ENCODE peak calls at places on chromosomes 13 and 19, in five cellular contexts. One of them, this sample, is unnamed. For H3K9me3 and H3K36me3, the result is how much of the 10 kb centered on the place peaks cover.

GRCh38 chr19:7652061-7652641 is 15.2 kb downstream of the STXBP2 start:
- DNase-seq in endodermal cell: peak
- DNase-seq in left ventricle myocardium inferior: peak
- DNase-seq in hepatocyte: peak
- DNase-seq in heart right ventricle: peak
- DNase-seq in this sample: peak

GRCh38 chr13:39051157-39051556 is 12.9 kb downstream of the NHLRC3 start:
- DNase-seq in endodermal cell: no peak
- DNase-seq in left ventricle myocardium inferior: no peak
- DNase-seq in hepatocyte: peak
- DNase-seq in heart right ventricle: no peak
- DNase-seq in this sample: no peak

GRCh38 chr19:51802775-51803174 is 7.8 kb downstream of the FPR3 start:
- DNase-seq in endodermal cell: no peak
- DNase-seq in left ventricle myocardium inferior: no peak
- DNase-seq in hepatocyte: no peak
- DNase-seq in heart right ventricle: no peak
- DNase-seq in this sample: no peak

GRCh38 chr13:99464441-99464949 is 36.8 kb upstream of the TM9SF2 start:
- DNase-seq in endodermal cell: no peak
- DNase-seq in left ventricle myocardium inferior: no peak
- DNase-seq in hepatocyte: peak
- DNase-seq in heart right ventricle: no peak
- DNase-seq in this sample: no peak

GRCh38 chr19:2248136-2249009 is 750 bp upstream of the AMH start:
- DNase-seq in endodermal cell: no peak
- DNase-seq in left ventricle myocardium inferior: no peak
- DNase-seq in hepatocyte: no peak
- DNase-seq in heart right ventricle: no peak
- DNase-seq in this sample: no peak

GRCh38 chr13:96053003-96053703 is at the start of gene UGGT2:
- DNase-seq in endodermal cell: peak
- DNase-seq in left ventricle myocardium inferior: peak
- DNase-seq in hepatocyte: peak
- DNase-seq in heart right ventricle: peak
- DNase-seq in this sample: peak

GRCh38 chr13:51806571-51806970 is 2.6 kb upstream of the DHRS12 start:
- DNase-seq in endodermal cell: no peak
- DNase-seq in left ventricle myocardium inferior: no peak
- DNase-seq in hepatocyte: no peak
- DNase-seq in heart right ventricle: peak
- DNase-seq in this sample: no peak

GRCh38 chr13:28584873-28585317 is 74.0 kb upstream of the POMP start:
- DNase-seq in endodermal cell: no peak
- DNase-seq in left ventricle myocardium inferior: no peak
- DNase-seq in hepatocyte: no peak
- DNase-seq in heart right ventricle: no peak
- DNase-seq in this sample: no peak

GRCh38 chr13:33355470-33355869 is 69.9 kb upstream of the STARD13 start:
- DNase-seq in endodermal cell: no peak
- DNase-seq in left ventricle myocardium inferior: no peak
- DNase-seq in hepatocyte: no peak
- DNase-seq in heart right ventricle: no peak
- DNase-seq in this sample: no peak

GRCh38 chr13:35988648-35989081 is 142.5 kb downstream of the DCLK1 start:
- DNase-seq in endodermal cell: no peak
- DNase-seq in left ventricle myocardium inferior: no peak
- DNase-seq in hepatocyte: no peak
- DNase-seq in heart right ventricle: no peak
- DNase-seq in this sample: no peak

GRCh38 chr19:5138606-5139594 is 170.0 kb downstream of the KDM4B start:
- DNase-seq in endodermal cell: no peak
- DNase-seq in left ventricle myocardium inferior: no peak
- DNase-seq in hepatocyte: no peak
- DNase-seq in heart right ventricle: peak
- DNase-seq in this sample: peak

GRCh38 chr13:97339019-97339988 is 94.7 kb upstream of the RAP2A start:
- DNase-seq in endodermal cell: no peak
- DNase-seq in left ventricle myocardium inferior: peak
- DNase-seq in hepatocyte: peak
- DNase-seq in heart right ventricle: peak
- DNase-seq in this sample: peak

GRCh38 chr19:56637976-56638555 is 4.9 kb upstream of the SMIM17 start:
- DNase-seq in endodermal cell: peak
- DNase-seq in left ventricle myocardium inferior: peak
- DNase-seq in hepatocyte: peak
- DNase-seq in heart right ventricle: peak
- DNase-seq in this sample: peak

GRCh38 chr19:574658-575526 is 2.5 kb downstream of the BSG start:
- DNase-seq in endodermal cell: peak
- DNase-seq in left ventricle myocardium inferior: peak
- DNase-seq in hepatocyte: peak
- DNase-seq in heart right ventricle: peak
- DNase-seq in this sample: no peak

GRCh38 chr19:53019684-53020083 is 6.0 kb downstream of the ERVV-1 start:
- DNase-seq in endodermal cell: peak
- DNase-seq in left ventricle myocardium inferior: no peak
- DNase-seq in hepatocyte: no peak
- DNase-seq in heart right ventricle: no peak
- DNase-seq in this sample: no peak

GRCh38 chr19:38266981-38267597 is 2.7 kb downstream of the SPINT2 start:
- DNase-seq in endodermal cell: no peak
- DNase-seq in left ventricle myocardium inferior: no peak
- DNase-seq in hepatocyte: peak
- DNase-seq in heart right ventricle: no peak
- DNase-seq in this sample: no peak

GRCh38 chr13:28002886-28003698 is 14.6 kb upstream of the URAD start:
- DNase-seq in endodermal cell: no peak
- DNase-seq in left ventricle myocardium inferior: no peak
- DNase-seq in hepatocyte: no peak
- DNase-seq in heart right ventricle: no peak
- DNase-seq in this sample: no peak

GRCh38 chr19:33060586-33060985 is 4.1 kb downstream of the RHPN2 start:
- DNase-seq in endodermal cell: no peak
- DNase-seq in left ventricle myocardium inferior: no peak
- DNase-seq in hepatocyte: no peak
- DNase-seq in heart right ventricle: no peak
- DNase-seq in this sample: no peak

GRCh38 chr19:1668339-1669123 is 16.1 kb upstream of the TCF3 start:
- DNase-seq in endodermal cell: peak
- DNase-seq in left ventricle myocardium inferior: no peak
- DNase-seq in hepatocyte: peak
- DNase-seq in heart right ventricle: no peak
- DNase-seq in this sample: no peak

GRCh38 chr19:46537136-46538097 is 41.8 kb upstream of the PNMA8B start:
- DNase-seq in endodermal cell: peak
- DNase-seq in left ventricle myocardium inferior: peak
- DNase-seq in hepatocyte: peak
- DNase-seq in heart right ventricle: peak
- DNase-seq in this sample: peak

GRCh38 chr13:77492982-77493381 is 42.5 kb upstream of the SCEL start:
- DNase-seq in endodermal cell: no peak
- DNase-seq in left ventricle myocardium inferior: no peak
- DNase-seq in hepatocyte: peak
- DNase-seq in heart right ventricle: no peak
- DNase-seq in this sample: no peak

GRCh38 chr13:70792121-70792520 is 683.9 kb upstream of the KLHL1 start:
- DNase-seq in endodermal cell: no peak
- DNase-seq in left ventricle myocardium inferior: no peak
- DNase-seq in hepatocyte: no peak
- DNase-seq in heart right ventricle: no peak
- DNase-seq in this sample: no peak

GRCh38 chr13:91181892-91182291 is 165.6 kb upstream of the MIR17HG start:
- DNase-seq in endodermal cell: no peak
- DNase-seq in left ventricle myocardium inferior: no peak
- DNase-seq in hepatocyte: peak
- DNase-seq in heart right ventricle: no peak
- DNase-seq in this sample: no peak

GRCh38 chr13:111406636-111407035 is 86.2 kb downstream of the TEX29 start:
- DNase-seq in endodermal cell: no peak
- DNase-seq in left ventricle myocardium inferior: no peak
- DNase-seq in hepatocyte: no peak
- DNase-seq in heart right ventricle: no peak
- DNase-seq in this sample: no peak

GRCh38 chr13:24203726-24204295 is 43.3 kb downstream of the SPATA13 start:
- DNase-seq in endodermal cell: no peak
- DNase-seq in left ventricle myocardium inferior: no peak
- DNase-seq in hepatocyte: no peak
- DNase-seq in heart right ventricle: no peak
- DNase-seq in this sample: no peak

GRCh38 chr19:33690461-33691427 is 69.0 kb downstream of the CHST8 start:
- DNase-seq in endodermal cell: peak
- DNase-seq in left ventricle myocardium inferior: no peak
- DNase-seq in hepatocyte: no peak
- DNase-seq in heart right ventricle: no peak
- DNase-seq in this sample: no peak

GRCh38 chr13:56886398-56886797 is 254.3 kb upstream of the PRR20A start:
- DNase-seq in endodermal cell: no peak
- DNase-seq in left ventricle myocardium inferior: no peak
- DNase-seq in hepatocyte: no peak
- DNase-seq in heart right ventricle: no peak
- DNase-seq in this sample: no peak

GRCh38 chr13:23289917-23290357 is 109.2 kb downstream of the SGCG start:
- DNase-seq in endodermal cell: no peak
- DNase-seq in left ventricle myocardium inferior: no peak
- DNase-seq in hepatocyte: peak
- DNase-seq in heart right ventricle: peak
- DNase-seq in this sample: no peak

GRCh38 chr13:89900104-89900760 is 1447.3 kb upstream of the MIR17HG start:
- DNase-seq in endodermal cell: no peak
- DNase-seq in left ventricle myocardium inferior: no peak
- DNase-seq in hepatocyte: no peak
- DNase-seq in heart right ventricle: no peak
- DNase-seq in this sample: no peak

GRCh38 chr13:73171926-73172325 is 113.1 kb downstream of the KLF5 start:
- DNase-seq in endodermal cell: peak
- DNase-seq in left ventricle myocardium inferior: no peak
- DNase-seq in hepatocyte: peak
- DNase-seq in heart right ventricle: no peak
- DNase-seq in this sample: no peak

GRCh38 chr19:18778826-18779354 is 12.2 kb downstream of the COMP start:
- DNase-seq in endodermal cell: no peak
- DNase-seq in left ventricle myocardium inferior: no peak
- DNase-seq in hepatocyte: no peak
- DNase-seq in heart right ventricle: no peak
- DNase-seq in this sample: no peak

GRCh38 chr13:27183561-27184147 is 12.0 kb upstream of the USP12 start:
- DNase-seq in endodermal cell: no peak
- DNase-seq in left ventricle myocardium inferior: no peak
- DNase-seq in hepatocyte: no peak
- DNase-seq in heart right ventricle: no peak
- DNase-seq in this sample: no peak

GRCh38 chr13:49418206-49418605 is 25.7 kb downstream of the CAB39L start:
- DNase-seq in endodermal cell: no peak
- DNase-seq in left ventricle myocardium inferior: no peak
- DNase-seq in hepatocyte: no peak
- DNase-seq in heart right ventricle: no peak
- DNase-seq in this sample: no peak

GRCh38 chr19:17553256-17553655 is 2.2 kb upstream of the COLGALT1 start:
- DNase-seq in endodermal cell: no peak
- DNase-seq in left ventricle myocardium inferior: peak
- DNase-seq in hepatocyte: no peak
- DNase-seq in heart right ventricle: peak
- DNase-seq in this sample: peak

GRCh38 chr19:17555929-17556813 is 722 bp downstream of the COLGALT1 start:
- DNase-seq in endodermal cell: peak
- DNase-seq in left ventricle myocardium inferior: peak
- DNase-seq in hepatocyte: peak
- DNase-seq in heart right ventricle: peak
- DNase-seq in this sample: peak

GRCh38 chr19:17555480-17555928 is at the start of gene COLGALT1:
- DNase-seq in endodermal cell: peak
- DNase-seq in left ventricle myocardium inferior: peak
- DNase-seq in hepatocyte: peak
- DNase-seq in heart right ventricle: peak
- DNase-seq in this sample: peak

GRCh38 chr19:17556995-17557394 is 1.5 kb downstream of the COLGALT1 start:
- DNase-seq in endodermal cell: no peak
- DNase-seq in left ventricle myocardium inferior: no peak
- DNase-seq in hepatocyte: no peak
- DNase-seq in heart right ventricle: no peak
- DNase-seq in this sample: no peak

GRCh38 chr19:17554968-17555479 is 425 bp upstream of the COLGALT1 start:
- DNase-seq in endodermal cell: no peak
- DNase-seq in left ventricle myocardium inferior: no peak
- DNase-seq in hepatocyte: no peak
- DNase-seq in heart right ventricle: no peak
- DNase-seq in this sample: no peak
- H3K9me3 ChIP-seq in endodermal cell: under half
- H3K9me3 ChIP-seq in left ventricle myocardium inferior: under half
- H3K9me3 ChIP-seq in hepatocyte: under half
- H3K9me3 ChIP-seq in heart right ventricle: under half
- H3K9me3 ChIP-seq in this sample: under half

GRCh38 chr19:13187419-13187818 is 37.2 kb downstream of the IER2 start:
- DNase-seq in endodermal cell: no peak
- DNase-seq in left ventricle myocardium inferior: no peak
- DNase-seq in hepatocyte: no peak
- DNase-seq in heart right ventricle: no peak
- DNase-seq in this sample: no peak
- H3K4me3 ChIP-seq in endodermal cell: no peak
- H3K4me3 ChIP-seq in left ventricle myocardium inferior: no peak
- H3K4me3 ChIP-seq in hepatocyte: no peak
- H3K4me3 ChIP-seq in heart right ventricle: no peak
- H3K4me3 ChIP-seq in this sample: no peak

DNA sequence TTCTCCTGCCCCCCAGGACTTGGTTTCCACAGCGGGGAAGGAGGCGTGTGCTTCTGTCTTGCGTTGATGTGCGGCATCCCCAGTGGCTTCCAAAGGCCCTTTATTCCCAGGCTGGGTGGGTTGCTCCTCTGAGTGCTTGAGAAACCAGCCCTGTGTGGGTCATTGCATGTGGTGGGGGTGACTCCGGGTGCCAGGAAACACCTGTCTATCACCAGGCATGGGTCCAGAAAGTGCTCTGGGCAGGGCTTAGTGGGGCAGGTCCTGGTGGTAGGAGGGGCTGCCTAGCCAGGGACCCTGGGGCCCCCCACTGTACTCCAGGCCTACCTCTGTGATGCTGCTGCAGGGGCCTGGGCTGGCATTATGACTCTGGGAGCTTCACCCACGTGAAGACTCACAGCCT is 9.6 kb downstream of the DDA1 start:
- DNase-seq in endodermal cell: no peak
- DNase-seq in left ventricle myocardium inferior: no peak
- DNase-seq in hepatocyte: no peak
- DNase-seq in heart right ventricle: no peak
- DNase-seq in this sample: no peak
- H3K36me3 ChIP-seq in endodermal cell: under half
- H3K36me3 ChIP-seq in left ventricle myocardium inferior: half or more
- H3K36me3 ChIP-seq in hepatocyte: under half
- H3K36me3 ChIP-seq in heart right ventricle: under half
- H3K36me3 ChIP-seq in this sample: under half

DNA sequence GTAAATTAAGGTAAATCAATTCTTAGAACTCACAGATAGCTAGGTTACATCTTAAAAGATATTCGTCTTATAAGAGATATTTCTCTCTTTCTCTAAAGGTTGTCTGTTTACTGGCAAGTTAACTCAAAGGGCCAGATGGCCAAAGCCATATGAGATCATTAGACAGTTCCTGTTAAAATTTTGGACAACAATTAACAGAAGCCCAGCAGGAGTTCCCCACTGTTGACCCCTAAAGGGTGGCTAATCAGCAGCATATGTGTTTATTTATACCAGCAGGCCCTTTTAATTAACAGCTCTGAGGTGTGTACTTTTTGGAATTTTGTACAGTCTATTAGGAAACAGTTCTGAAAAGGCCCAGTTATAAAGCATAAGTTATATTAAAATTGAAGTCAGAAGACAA is 245.8 kb downstream of the LIG4 start:
- DNase-seq in endodermal cell: no peak
- DNase-seq in left ventricle myocardium inferior: no peak
- DNase-seq in hepatocyte: no peak
- DNase-seq in heart right ventricle: no peak
- DNase-seq in this sample: no peak
- H3K9me3 ChIP-seq in endodermal cell: under half
- H3K9me3 ChIP-seq in left ventricle myocardium inferior: under half
- H3K9me3 ChIP-seq in hepatocyte: under half
- H3K9me3 ChIP-seq in heart right ventricle: under half
- H3K9me3 ChIP-seq in this sample: under half